ENCODE peak calls at places on chromosomes 3 and 15, in eight cellular contexts. One of them, this sample, is unnamed. For H3K36me3, the result is how much of the 10 kb centered on the place peaks cover.

GRCh38 chr3:155871746-155872158 is 1.3 kb downstream of the GMPS start:
- DNase-seq in CD8-positive, alpha-beta T cell: no peak
- DNase-seq in heart right ventricle: no peak
- DNase-seq in naive thymus-derived CD4-positive, alpha-beta T cell: no peak
- DNase-seq in HepG2: no peak
- DNase-seq in Peyer's patch: no peak
- DNase-seq in ovary: no peak
- DNase-seq in MM.1S: no peak
- DNase-seq in this sample: no peak

GRCh38 chr3:120798346-120798745 is 55.8 kb downstream of the GTF2E1 start:
- DNase-seq in CD8-positive, alpha-beta T cell: no peak
- DNase-seq in heart right ventricle: no peak
- DNase-seq in naive thymus-derived CD4-positive, alpha-beta T cell: no peak
- DNase-seq in HepG2: no peak
- DNase-seq in Peyer's patch: no peak
- DNase-seq in ovary: no peak
- DNase-seq in MM.1S: no peak
- DNase-seq in this sample: no peak

GRCh38 chr15:68414591-68414990 is 17.4 kb downstream of the ITGA11 start:
- DNase-seq in CD8-positive, alpha-beta T cell: peak
- DNase-seq in heart right ventricle: peak
- DNase-seq in naive thymus-derived CD4-positive, alpha-beta T cell: no peak
- DNase-seq in HepG2: no peak
- DNase-seq in Peyer's patch: no peak
- DNase-seq in ovary: peak
- DNase-seq in MM.1S: no peak
- DNase-seq in this sample: no peak

GRCh38 chr3:55701997-55702396 is 214.9 kb upstream of the WNT5A start:
- DNase-seq in CD8-positive, alpha-beta T cell: no peak
- DNase-seq in heart right ventricle: no peak
- DNase-seq in naive thymus-derived CD4-positive, alpha-beta T cell: no peak
- DNase-seq in HepG2: no peak
- DNase-seq in Peyer's patch: no peak
- DNase-seq in ovary: no peak
- DNase-seq in MM.1S: no peak
- DNase-seq in this sample: no peak

GRCh38 chr3:36741285-36741684 is 23.1 kb downstream of the DCLK3 start:
- DNase-seq in CD8-positive, alpha-beta T cell: no peak
- DNase-seq in heart right ventricle: no peak
- DNase-seq in naive thymus-derived CD4-positive, alpha-beta T cell: no peak
- DNase-seq in HepG2: no peak
- DNase-seq in Peyer's patch: no peak
- DNase-seq in ovary: no peak
- DNase-seq in MM.1S: no peak
- DNase-seq in this sample: no peak

GRCh38 chr3:159627229-159627628 is 361.4 kb upstream of the IL12A start:
- DNase-seq in CD8-positive, alpha-beta T cell: no peak
- DNase-seq in heart right ventricle: no peak
- DNase-seq in naive thymus-derived CD4-positive, alpha-beta T cell: no peak
- DNase-seq in HepG2: no peak
- DNase-seq in Peyer's patch: no peak
- DNase-seq in ovary: no peak
- DNase-seq in MM.1S: no peak
- DNase-seq in this sample: no peak

GRCh38 chr3:171183042-171183441 is 156.5 kb upstream of the SLC2A2 start:
- DNase-seq in CD8-positive, alpha-beta T cell: no peak
- DNase-seq in heart right ventricle: no peak
- DNase-seq in naive thymus-derived CD4-positive, alpha-beta T cell: no peak
- DNase-seq in HepG2: peak
- DNase-seq in Peyer's patch: no peak
- DNase-seq in ovary: no peak
- DNase-seq in MM.1S: no peak
- DNase-seq in this sample: no peak

GRCh38 chr3:11272913-11273574 is 847 bp downstream of the ATG7 start:
- DNase-seq in CD8-positive, alpha-beta T cell: no peak
- DNase-seq in heart right ventricle: no peak
- DNase-seq in naive thymus-derived CD4-positive, alpha-beta T cell: no peak
- DNase-seq in HepG2: no peak
- DNase-seq in Peyer's patch: no peak
- DNase-seq in ovary: no peak
- DNase-seq in MM.1S: no peak
- DNase-seq in this sample: peak

GRCh38 chr3:17478673-17479072 is 263.8 kb downstream of the TBC1D5 start:
- DNase-seq in CD8-positive, alpha-beta T cell: no peak
- DNase-seq in heart right ventricle: no peak
- DNase-seq in naive thymus-derived CD4-positive, alpha-beta T cell: no peak
- DNase-seq in HepG2: peak
- DNase-seq in Peyer's patch: no peak
- DNase-seq in ovary: no peak
- DNase-seq in MM.1S: no peak
- DNase-seq in this sample: no peak

GRCh38 chr3:39541917-39542329 is 74.4 kb downstream of the MOBP start:
- DNase-seq in CD8-positive, alpha-beta T cell: no peak
- DNase-seq in heart right ventricle: no peak
- DNase-seq in naive thymus-derived CD4-positive, alpha-beta T cell: no peak
- DNase-seq in HepG2: no peak
- DNase-seq in Peyer's patch: no peak
- DNase-seq in ovary: no peak
- DNase-seq in MM.1S: peak
- DNase-seq in this sample: no peak

GRCh38 chr3:139588450-139588849 is 48.9 kb upstream of the RBP1 start:
- DNase-seq in CD8-positive, alpha-beta T cell: no peak
- DNase-seq in heart right ventricle: peak
- DNase-seq in naive thymus-derived CD4-positive, alpha-beta T cell: no peak
- DNase-seq in HepG2: peak
- DNase-seq in Peyer's patch: no peak
- DNase-seq in ovary: no peak
- DNase-seq in MM.1S: peak
- DNase-seq in this sample: no peak

GRCh38 chr15:44157679-44158078 is 37.4 kb downstream of the FRMD5 start:
- DNase-seq in CD8-positive, alpha-beta T cell: no peak
- DNase-seq in heart right ventricle: no peak
- DNase-seq in naive thymus-derived CD4-positive, alpha-beta T cell: no peak
- DNase-seq in HepG2: peak
- DNase-seq in Peyer's patch: no peak
- DNase-seq in ovary: no peak
- DNase-seq in MM.1S: no peak
- DNase-seq in this sample: no peak

GRCh38 chr3:125028657-125029056 is 27.1 kb downstream of the HEG1 start:
- DNase-seq in CD8-positive, alpha-beta T cell: no peak
- DNase-seq in heart right ventricle: no peak
- DNase-seq in naive thymus-derived CD4-positive, alpha-beta T cell: no peak
- DNase-seq in HepG2: no peak
- DNase-seq in Peyer's patch: no peak
- DNase-seq in ovary: no peak
- DNase-seq in MM.1S: no peak
- DNase-seq in this sample: no peak

GRCh38 chr3:125024817-125025216 is 31.0 kb downstream of the HEG1 start:
- DNase-seq in CD8-positive, alpha-beta T cell: no peak
- DNase-seq in heart right ventricle: peak
- DNase-seq in naive thymus-derived CD4-positive, alpha-beta T cell: no peak
- DNase-seq in HepG2: no peak
- DNase-seq in Peyer's patch: no peak
- DNase-seq in ovary: no peak
- DNase-seq in MM.1S: no peak
- DNase-seq in this sample: no peak

GRCh38 chr3:125023833-125024560 is 31.8 kb downstream of the HEG1 start:
- DNase-seq in CD8-positive, alpha-beta T cell: no peak
- DNase-seq in heart right ventricle: no peak
- DNase-seq in naive thymus-derived CD4-positive, alpha-beta T cell: no peak
- DNase-seq in HepG2: no peak
- DNase-seq in Peyer's patch: no peak
- DNase-seq in ovary: no peak
- DNase-seq in MM.1S: no peak
- DNase-seq in this sample: peak

GRCh38 chr3:125022186-125022585 is 33.6 kb downstream of the HEG1 start:
- DNase-seq in CD8-positive, alpha-beta T cell: no peak
- DNase-seq in heart right ventricle: no peak
- DNase-seq in naive thymus-derived CD4-positive, alpha-beta T cell: no peak
- DNase-seq in HepG2: no peak
- DNase-seq in Peyer's patch: no peak
- DNase-seq in ovary: no peak
- DNase-seq in MM.1S: no peak
- DNase-seq in this sample: no peak

GRCh38 chr3:125025647-125026046 is 30.1 kb downstream of the HEG1 start:
- DNase-seq in CD8-positive, alpha-beta T cell: no peak
- DNase-seq in heart right ventricle: no peak
- DNase-seq in naive thymus-derived CD4-positive, alpha-beta T cell: no peak
- DNase-seq in HepG2: no peak
- DNase-seq in Peyer's patch: no peak
- DNase-seq in ovary: no peak
- DNase-seq in MM.1S: no peak
- DNase-seq in this sample: no peak
- H3K36me3 ChIP-seq in CD8-positive, alpha-beta T cell: under half
- H3K36me3 ChIP-seq in heart right ventricle: under half
- H3K36me3 ChIP-seq in naive thymus-derived CD4-positive, alpha-beta T cell: under half
- H3K36me3 ChIP-seq in HepG2: under half
- H3K36me3 ChIP-seq in Peyer's patch: under half
- H3K36me3 ChIP-seq in ovary: under half
- H3K36me3 ChIP-seq in MM.1S: under half
- H3K36me3 ChIP-seq in this sample: under half

DNA sequence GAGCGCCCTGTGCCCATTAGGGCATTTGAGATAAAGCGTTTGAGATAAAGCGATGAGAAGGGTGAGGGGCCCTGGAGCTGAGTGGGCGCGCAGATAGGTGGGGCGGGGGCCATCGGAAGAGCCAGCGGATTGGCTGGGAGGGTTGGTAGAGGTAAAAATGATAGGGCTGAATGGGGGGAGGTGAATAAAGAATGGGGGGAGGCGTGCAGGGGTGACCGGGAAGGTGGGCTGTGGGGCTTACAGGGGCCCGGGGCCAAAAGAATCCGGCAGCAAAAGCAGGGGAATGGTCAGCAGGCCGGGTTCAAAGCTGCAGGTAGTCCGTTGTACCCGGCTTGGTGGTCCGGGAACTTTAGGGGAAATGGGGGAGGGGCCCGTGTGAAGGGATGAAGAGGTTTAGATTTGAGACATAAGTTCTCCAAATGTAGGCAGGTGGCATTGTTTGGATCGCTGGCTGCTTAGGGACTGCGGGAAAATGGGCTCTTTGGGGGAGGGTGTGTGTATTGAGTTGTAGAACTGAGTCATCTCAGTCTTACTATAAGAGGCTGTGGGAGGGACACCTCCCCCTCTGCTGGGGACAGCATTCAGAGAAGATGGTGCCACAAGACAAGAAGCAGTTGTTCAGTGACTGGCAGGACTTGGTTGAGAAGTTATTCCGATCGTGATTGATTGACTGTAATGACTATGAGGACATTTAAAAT is 623 bp downstream of the ARID3B start:
- DNase-seq in CD8-positive, alpha-beta T cell: peak
- DNase-seq in heart right ventricle: peak
- DNase-seq in naive thymus-derived CD4-positive, alpha-beta T cell: peak
- DNase-seq in HepG2: peak
- DNase-seq in Peyer's patch: peak
- DNase-seq in ovary: peak
- DNase-seq in MM.1S: peak
- DNase-seq in this sample: peak
- H3K27ac ChIP-seq in CD8-positive, alpha-beta T cell: peak
- H3K27ac ChIP-seq in heart right ventricle: peak
- H3K27ac ChIP-seq in naive thymus-derived CD4-positive, alpha-beta T cell: peak
- H3K27ac ChIP-seq in HepG2: peak
- H3K27ac ChIP-seq in Peyer's patch: peak
- H3K27ac ChIP-seq in ovary: no peak
- H3K27ac ChIP-seq in MM.1S: peak
- H3K27ac ChIP-seq in this sample: peak

DNA sequence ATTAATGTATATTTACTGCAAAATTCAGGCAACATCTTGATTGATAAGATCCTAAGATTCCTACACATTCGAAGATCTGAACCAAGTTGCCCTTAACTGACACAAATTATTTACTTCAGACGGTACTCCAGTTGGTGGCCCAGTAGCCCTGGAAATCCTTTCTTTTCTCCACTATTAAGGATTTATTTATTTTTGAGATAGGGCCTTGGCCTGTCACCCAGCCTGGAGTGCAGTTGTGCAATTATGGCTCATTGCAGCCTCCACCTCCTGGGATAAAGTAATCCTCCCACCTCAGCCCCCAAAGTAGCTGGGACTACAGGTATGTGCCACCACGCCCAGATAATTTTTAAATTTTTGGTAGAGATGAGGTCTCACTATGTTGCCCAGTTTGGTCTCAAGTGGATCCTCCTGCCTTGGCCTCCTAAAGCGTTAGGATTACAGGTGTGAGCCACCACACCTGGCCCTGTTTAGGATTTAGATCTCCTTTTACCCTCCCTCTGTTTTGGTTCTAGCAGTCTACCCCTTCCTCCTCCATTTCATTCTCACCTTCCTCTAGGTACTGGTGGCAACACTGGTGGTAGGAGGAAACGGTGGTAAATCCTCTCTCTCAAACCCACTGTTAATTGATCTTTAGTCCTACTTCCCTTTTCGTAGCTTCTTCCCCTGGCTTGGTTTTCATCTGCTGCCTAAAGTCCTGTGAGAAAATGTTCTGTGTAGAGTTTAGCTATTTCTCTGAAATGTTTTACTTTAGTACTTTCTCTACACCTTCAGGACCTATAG is 12.7 kb upstream of the ZNF609 start:
- DNase-seq in CD8-positive, alpha-beta T cell: no peak
- DNase-seq in heart right ventricle: no peak
- DNase-seq in naive thymus-derived CD4-positive, alpha-beta T cell: no peak
- DNase-seq in HepG2: no peak
- DNase-seq in Peyer's patch: no peak
- DNase-seq in ovary: no peak
- DNase-seq in MM.1S: no peak
- DNase-seq in this sample: no peak
- H3K4me3 ChIP-seq in CD8-positive, alpha-beta T cell: no peak
- H3K4me3 ChIP-seq in heart right ventricle: no peak
- H3K4me3 ChIP-seq in naive thymus-derived CD4-positive, alpha-beta T cell: no peak
- H3K4me3 ChIP-seq in HepG2: no peak
- H3K4me3 ChIP-seq in Peyer's patch: no peak
- H3K4me3 ChIP-seq in ovary: no peak
- H3K4me3 ChIP-seq in MM.1S: no peak
- H3K4me3 ChIP-seq in this sample: no peak

GRCh38 chr15:45669422-45669821 is 34.6 kb downstream of the SQOR start:
- DNase-seq in CD8-positive, alpha-beta T cell: no peak
- DNase-seq in heart right ventricle: no peak
- DNase-seq in naive thymus-derived CD4-positive, alpha-beta T cell: no peak
- DNase-seq in HepG2: no peak
- DNase-seq in Peyer's patch: no peak
- DNase-seq in ovary: no peak
- DNase-seq in MM.1S: no peak
- DNase-seq in this sample: no peak

GRCh38 chr15:45668386-45668785 is 33.6 kb downstream of the SQOR start:
- DNase-seq in CD8-positive, alpha-beta T cell: no peak
- DNase-seq in heart right ventricle: no peak
- DNase-seq in naive thymus-derived CD4-positive, alpha-beta T cell: no peak
- DNase-seq in HepG2: no peak
- DNase-seq in Peyer's patch: no peak
- DNase-seq in ovary: no peak
- DNase-seq in MM.1S: no peak
- DNase-seq in this sample: no peak

GRCh38 chr15:45666119-45666875 is 31.5 kb downstream of the SQOR start:
- DNase-seq in CD8-positive, alpha-beta T cell: no peak
- DNase-seq in heart right ventricle: no peak
- DNase-seq in naive thymus-derived CD4-positive, alpha-beta T cell: no peak
- DNase-seq in HepG2: no peak
- DNase-seq in Peyer's patch: no peak
- DNase-seq in ovary: no peak
- DNase-seq in MM.1S: no peak
- DNase-seq in this sample: no peak

GRCh38 chr15:45665261-45665660 is 30.4 kb downstream of the SQOR start:
- DNase-seq in CD8-positive, alpha-beta T cell: no peak
- DNase-seq in heart right ventricle: no peak
- DNase-seq in naive thymus-derived CD4-positive, alpha-beta T cell: no peak
- DNase-seq in HepG2: no peak
- DNase-seq in Peyer's patch: no peak
- DNase-seq in ovary: no peak
- DNase-seq in MM.1S: no peak
- DNase-seq in this sample: no peak

GRCh38 chr15:45667002-45667401 is 32.2 kb downstream of the SQOR start:
- DNase-seq in CD8-positive, alpha-beta T cell: no peak
- DNase-seq in heart right ventricle: no peak
- DNase-seq in naive thymus-derived CD4-positive, alpha-beta T cell: no peak
- DNase-seq in HepG2: no peak
- DNase-seq in Peyer's patch: no peak
- DNase-seq in ovary: no peak
- DNase-seq in MM.1S: no peak
- DNase-seq in this sample: no peak
- H3K36me3 ChIP-seq in CD8-positive, alpha-beta T cell: under half
- H3K36me3 ChIP-seq in heart right ventricle: under half
- H3K36me3 ChIP-seq in naive thymus-derived CD4-positive, alpha-beta T cell: under half
- H3K36me3 ChIP-seq in HepG2: under half
- H3K36me3 ChIP-seq in Peyer's patch: under half
- H3K36me3 ChIP-seq in ovary: under half
- H3K36me3 ChIP-seq in MM.1S: under half
- H3K36me3 ChIP-seq in this sample: half or more

This sample was measured in CD4-positive, CD25-positive, alpha-beta regulatory T cell.